ENCODE peak calls at places on chromosomes 5 and 9, in six cellular contexts. O is HT1080; S is NCI-H748 treated with DMSO at 0.1 percent for 48 hours; H is body of pancreas; A is NCI-H1417; M is stimulated activated naive CD8-positive, alpha-beta T cell treated with anti-CD3 and anti-CD28 coated beads, Interleukin-15, amount 100 ng/mL, for 72 hours. U is an unnamed sample.

GRCh38 chr9:14179449-14179848 is 134.5 kb downstream of the NFIB start:
- DNase-seq in H (peak), M (no peak), S (peak), O (no peak), A (no peak), U (no peak)

GRCh38 chr9:133971121-133971951 is 20.8 kb downstream of the VAV2 start:
- DNase-seq in O (no peak), A (no peak), M (no peak), S (no peak), H (no peak), U (no peak)

GRCh38 chr9:4486176-4486575 is 4.1 kb upstream of the SLC1A1 start:
- DNase-seq in S (no peak), O (no peak), M (no peak), H (no peak), A (no peak), U (no peak)

GRCh38 chr9:70532753-70533152 is 118.3 kb upstream of the KLF9 start:
- DNase-seq in O (no peak), M (no peak), S (no peak), H (no peak), A (no peak), U (no peak)

GRCh38 chr9:109918359-109919163 is 138.6 kb downstream of the PALM2AKAP2 start:
- DNase-seq in S (peak), A (peak), H (no peak), M (no peak), O (no peak), U (no peak)

GRCh38 chr9:124835026-124835501 is 18.2 kb upstream of the WDR38 start:
- DNase-seq in S (peak), O (peak), M (no peak), A (peak), H (peak), U (peak)

GRCh38 chr5:177557041-177557647 is 2.8 kb upstream of the FAM193B start:
- DNase-seq in A (no peak), H (no peak), O (peak), M (no peak), S (no peak), U (no peak)

GRCh38 chr5:132655821-132656773 is 1.9 kb upstream of the IL13 start:
- DNase-seq in S (no peak), H (no peak), A (no peak), M (peak), O (no peak), U (no peak)

GRCh38 chr9:106953166-106953565 is 90.2 kb downstream of the ZNF462 start:
- DNase-seq in M (no peak), S (no peak), H (no peak), A (no peak), O (peak), U (peak)

U was measured in retinal pigment epithelial cell.